ENCODE peak calls at places on chromosomes 3 and 15, in nine cellular contexts. M is activated T-helper 1 cell treated with anti-CD3 and anti-CD28 coated beads, Interleukin-2, amount 50 U/mL, for 16 hours; X is central memory CD4-positive, alpha-beta T cell; L is lower leg skin; Q is stimulated activated CD4-positive, alpha-beta T cell treated with anti-CD3 and anti-CD28 coated beads, Interleukin-2, amount 100 ng/mL, for 24 hours; A is activated CD4-positive, alpha-beta T cell treated with anti-CD3 and anti-CD28 coated beads for 48 hours; S is EL; P is T-helper 9 cell; N is activated naive CD4-positive, alpha-beta T cell. V is an unnamed sample.
A peak's percentile ranks its signal among the peaks of the same experiment; 100 is the strongest.

GRCh38 chr3:129315386-129315991 is 36.8 kb downstream of the HMCES start:
- DNase-seq in Q (peak; percentile 51), X (peak; percentile 30), A (peak; percentile 48), S (no peak), L (no peak), P (peak; percentile 22), N (no peak), M (no peak), V (no peak)

GRCh38 chr3:149199474-149199873 is 22.2 kb downstream of the CP start:
- DNase-seq in X (no peak), S (peak; percentile 48), P (no peak), M (no peak), N (no peak), A (no peak), L (no peak), Q (no peak), V (no peak)

GRCh38 chr15:22917556-22917955 is 62.6 kb downstream of the CYFIP1 start:
- DNase-seq in N (no peak), Q (no peak), X (no peak), A (no peak), P (no peak), L (no peak), S (no peak), M (no peak), V (no peak)

GRCh38 chr3:183244219-183244618 is 8.8 kb upstream of the B3GNT5 start:
- DNase-seq in M (no peak), X (no peak), S (peak; percentile 66), N (no peak), P (no peak), Q (no peak), A (no peak), L (no peak), V (no peak)

GRCh38 chr15:41429003-41429890 is 12.4 kb downstream of the RTF1 start:
- DNase-seq in Q (peak; percentile 2), L (peak; percentile 50), A (no peak), M (no peak), N (no peak), S (no peak), P (no peak), X (no peak), V (no peak)

GRCh38 chr3:1404270-1404669 is 311.4 kb downstream of the CNTN6 start:
- DNase-seq in P (no peak), A (no peak), X (no peak), L (no peak), N (no peak), Q (no peak), M (no peak), S (no peak), V (no peak)

GRCh38 chr3:183653209-183654064 is 18.0 kb downstream of the KLHL24 start:
- DNase-seq in M (no peak), X (no peak), S (no peak), N (no peak), Q (no peak), A (no peak), P (no peak), L (no peak), V (no peak)

GRCh38 chr3:141680620-141681389 is 57.3 kb upstream of the RNF7 start:
- DNase-seq in A (no peak), L (peak; percentile 67), M (no peak), P (no peak), S (peak; percentile 78), Q (no peak), X (no peak), N (no peak), V (no peak)